ENCODE peak calls at places on chromosomes 5 and 9, in six cellular contexts. T is psoas muscle, U is upper lobe of right lung, B is uterus, Y is kidney, H is GM23248. V is an unnamed sample. For H3K9me3, the result is how much of the 10 kb centered on the place peaks cover.

GRCh38 chr5:10474521-10475075 is 32.9 kb downstream of the ROPN1L start:
- DNase-seq in H (peak), T (no peak), U (no peak), B (no peak), Y (no peak), V (no peak)

GRCh38 chr5:27906911-27907590 is 868.7 kb upstream of the CDH9 start:
- DNase-seq in H (no peak), U (no peak), B (no peak), T (no peak), Y (no peak), V (no peak)

GRCh38 chr5:160363122-160363521 is 7.3 kb downstream of the C1QTNF2 start:
- DNase-seq in T (no peak), Y (no peak), H (peak), B (no peak), U (no peak), V (no peak)

GRCh38 chr5:77280036-77280435 is 69.6 kb downstream of the PDE8B start:
- DNase-seq in T (no peak), U (no peak), H (no peak), Y (no peak), B (no peak), V (no peak)

GRCh38 chr5:14293279-14293678 is 150.1 kb downstream of the TRIO start:
- DNase-seq in T (no peak), U (no peak), Y (no peak), B (no peak), H (no peak), V (no peak)

GRCh38 chr5:160619381-160619780 is 197.7 kb downstream of the PTTG1 start:
- DNase-seq in Y (no peak), U (no peak), H (no peak), T (no peak), B (no peak), V (no peak)

GRCh38 chr5:14676320-14676719 is 11.8 kb downstream of the OTULIN start:
- DNase-seq in U (no peak), Y (no peak), T (no peak), H (peak), B (no peak), V (no peak)

GRCh38 chr5:95730730-95731570 is at the start of gene RHOBTB3:
- DNase-seq in U (peak), T (peak), Y (peak), H (peak), B (peak), V (peak)

GRCh38 chr9:117722108-117722761 is 18.0 kb downstream of the TLR4 start:
- DNase-seq in B (no peak), Y (no peak), U (no peak), T (no peak), H (no peak), V (no peak)

GRCh38 chr9:7094052-7094451 is 336.3 kb downstream of the KDM4C start:
- DNase-seq in Y (no peak), U (no peak), H (peak), T (no peak), B (no peak), V (peak)

GRCh38 chr5:52948418-52949076 is 40.6 kb upstream of the ITGA2 start:
- DNase-seq in Y (no peak), U (no peak), B (peak), T (peak), H (peak), V (peak)

GRCh38 chr5:36611520-36612274 is 5.3 kb downstream of the SLC1A3 start:
- DNase-seq in B (no peak), T (no peak), H (no peak), U (no peak), Y (no peak), V (no peak)

GRCh38 chr9:28688172-28688571 is 1114.9 kb upstream of the C9orf72 start:
- DNase-seq in H (no peak), U (no peak), Y (no peak), B (no peak), T (no peak), V (no peak)

GRCh38 chr9:89532478-89532877 is 34.6 kb upstream of the SEMA4D start:
- DNase-seq in U (no peak), H (no peak), T (no peak), Y (no peak), B (no peak), V (no peak)

GRCh38 chr9:93670208-93671029 is 94.0 kb downstream of the PHF2 start:
- DNase-seq in H (peak), Y (peak), U (peak), T (peak), B (peak), V (peak)

GRCh38 chr9:77417570-77417969 is 230.6 kb downstream of the GNA14 start:
- DNase-seq in H (peak), U (no peak), Y (no peak), T (no peak), B (no peak), V (no peak)

GRCh38 chr5:177442066-177442836 is 4.4 kb upstream of the PRR7 start:
- DNase-seq in Y (no peak), B (no peak), H (no peak), T (no peak), U (peak), V (no peak)

DNA sequence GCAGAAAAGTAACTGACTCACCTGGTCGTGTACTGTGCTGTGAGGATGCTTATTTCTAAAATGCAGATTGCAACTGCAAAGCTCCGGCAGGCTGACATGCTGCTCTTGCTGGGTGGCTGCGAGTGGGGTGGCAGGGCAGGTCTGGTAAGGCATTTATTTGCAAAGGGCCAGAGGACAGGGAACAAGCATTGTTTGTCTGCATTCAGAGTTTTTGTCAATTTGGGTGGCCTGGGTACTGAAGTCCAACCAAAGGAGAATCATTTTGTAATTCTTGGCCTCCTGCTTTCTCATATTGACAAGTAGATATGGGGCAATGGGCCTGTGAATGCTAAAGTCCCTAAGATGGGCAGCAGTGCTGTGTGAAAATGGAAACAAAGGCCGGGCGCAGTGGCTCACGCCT is at the start of gene C9:
- DNase-seq in U (no peak), H (no peak), B (no peak), Y (no peak), T (no peak), V (no peak)
- H3K9me3 ChIP-seq in U (under half), H (under half), B (under half), Y (under half), T (under half), V (under half)

GRCh38 chr5:17978954-17979353 is 344.7 kb downstream of the TAF11L14 start:
- DNase-seq in T (no peak), U (no peak), H (no peak), Y (no peak), B (no peak), V (no peak)
- H3K9me3 ChIP-seq in T (under half), U (under half), H (under half), Y (under half), B (under half), V (under half)

DNA sequence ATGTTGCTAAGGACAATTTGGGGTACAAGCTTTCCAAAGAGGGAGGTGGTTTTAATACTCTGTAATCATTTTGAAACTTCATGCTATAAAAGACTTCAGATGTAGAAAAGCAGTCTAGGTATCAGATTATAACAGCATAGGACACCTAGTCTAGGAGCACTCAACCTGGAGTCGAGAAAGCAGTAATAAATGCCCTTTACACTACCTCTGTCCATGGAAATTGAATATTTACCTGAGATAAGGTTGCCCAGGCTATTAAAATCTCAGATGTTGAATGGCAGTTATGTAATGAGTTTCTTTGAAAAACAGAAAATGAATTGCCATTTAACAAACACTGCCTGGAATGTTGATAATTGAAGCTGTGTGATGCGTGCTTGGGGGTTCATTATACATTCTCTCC is 561.8 kb upstream of the DMAC1 start:
- DNase-seq in B (no peak), U (no peak), Y (no peak), H (no peak), T (no peak), V (no peak)
- H3K9me3 ChIP-seq in B (under half), U (under half), Y (under half), H (under half), T (under half), V (under half)

GRCh38 chr9:69158471-69158870 is 15.6 kb upstream of the TJP2 start:
- DNase-seq in T (no peak), B (no peak), U (no peak), Y (no peak), H (no peak), V (no peak)

GRCh38 chr9:69155341-69156030 is 18.6 kb upstream of the TJP2 start:
- DNase-seq in U (no peak), H (no peak), Y (no peak), B (no peak), T (no peak), V (no peak)

GRCh38 chr9:69153707-69154521 is 20.2 kb upstream of the TJP2 start:
- DNase-seq in B (no peak), U (no peak), H (no peak), Y (no peak), T (no peak), V (no peak)

DNA sequence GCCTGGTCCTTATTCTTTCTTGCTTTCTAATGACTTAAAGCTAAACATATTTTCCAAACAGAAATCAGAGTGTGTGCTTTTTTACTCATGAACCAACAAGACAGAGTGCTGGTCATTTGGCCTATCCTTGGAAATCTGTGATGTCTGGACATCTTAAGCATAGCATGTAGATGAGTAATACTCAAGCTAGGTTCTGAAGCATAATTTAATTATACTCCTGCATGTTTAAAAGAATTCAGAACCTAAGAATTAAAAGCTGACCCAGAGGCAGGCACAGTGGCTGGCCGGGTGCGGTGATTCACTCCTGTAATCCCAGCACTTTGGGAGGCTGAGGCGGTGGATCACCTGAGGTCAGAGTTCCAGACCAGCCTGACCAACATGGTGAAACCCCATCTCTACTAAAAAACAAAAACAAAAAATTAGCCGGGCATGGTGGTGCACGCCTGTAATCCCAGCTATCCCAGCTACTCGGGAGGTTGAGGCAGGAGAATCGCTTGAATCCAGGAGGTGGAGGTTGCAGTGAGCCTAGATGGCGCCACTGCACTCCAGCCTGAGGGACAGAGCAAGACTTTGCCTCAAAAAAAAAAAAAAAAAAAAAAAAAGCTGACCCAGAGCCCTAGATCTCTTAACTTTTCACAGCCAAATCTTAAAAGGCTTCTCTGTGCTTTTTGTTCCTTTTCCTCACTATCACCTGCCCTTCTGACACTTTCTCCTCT is 16.2 kb upstream of the TJP2 start:
- DNase-seq in T (no peak), H (peak), B (no peak), Y (no peak), U (no peak), V (no peak)
- H3K9me3 ChIP-seq in T (under half), H (under half), B (under half), Y (under half), U (under half), V (under half)

GRCh38 chr5:45623855-45624254 is 72.3 kb downstream of the HCN1 start:
- DNase-seq in B (no peak), T (no peak), H (no peak), Y (no peak), U (no peak), V (no peak)

GRCh38 chr5:45627076-45627656 is 69.0 kb downstream of the HCN1 start:
- DNase-seq in T (no peak), U (no peak), H (no peak), Y (no peak), B (no peak), V (no peak)

GRCh38 chr5:45622365-45622764 is 73.8 kb downstream of the HCN1 start:
- DNase-seq in H (no peak), B (no peak), U (no peak), Y (no peak), T (no peak), V (no peak)
- H3K9me3 ChIP-seq in H (under half), B (under half), U (under half), Y (under half), T (under half), V (under half)

DNA sequence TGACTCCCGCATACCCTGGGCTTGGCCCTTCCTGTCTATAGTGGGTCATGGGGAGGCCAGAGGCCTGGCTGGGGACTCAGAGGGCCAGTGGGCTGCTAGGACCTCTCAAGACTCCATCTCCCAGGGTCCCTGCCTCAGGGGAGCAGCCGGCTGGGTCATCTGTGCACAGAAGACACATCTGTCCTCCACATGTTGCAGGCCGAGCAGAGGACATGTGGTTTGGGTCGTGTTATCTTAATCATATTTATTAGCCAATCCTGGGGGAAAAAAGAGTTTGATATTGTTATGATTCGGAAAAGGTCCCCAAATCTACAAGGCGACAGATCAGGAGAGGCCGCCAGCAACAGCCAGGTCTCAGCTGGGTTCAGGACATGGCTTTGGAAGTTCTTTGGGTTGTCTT is 14.4 kb downstream of the LMX1B start:
- DNase-seq in U (no peak), Y (no peak), B (no peak), H (no peak), T (no peak), V (no peak)
- H3K9me3 ChIP-seq in U (under half), Y (under half), B (under half), H (under half), T (under half), V (under half)

DNA sequence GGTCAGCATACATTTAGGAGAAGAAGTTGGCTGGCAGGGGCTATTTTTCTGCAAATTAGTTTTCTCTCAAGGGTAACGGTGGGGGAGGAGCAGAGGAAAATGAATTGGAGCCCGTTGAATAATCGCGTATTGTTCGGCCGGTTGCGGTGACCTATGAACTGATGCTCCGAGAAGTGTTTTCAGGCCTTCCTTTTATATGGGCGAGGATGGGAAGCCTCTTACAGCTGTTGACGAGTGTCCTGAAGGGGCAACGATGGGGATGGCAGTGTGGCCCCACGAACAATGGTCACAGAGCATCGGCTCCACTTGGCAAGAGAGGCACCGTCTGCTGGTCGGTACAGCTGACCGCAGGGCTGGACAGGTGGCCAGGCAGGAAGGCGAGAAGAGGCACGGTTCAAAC is 400.7 kb downstream of the ZSWIM6 start:
- DNase-seq in T (no peak), H (no peak), U (no peak), B (no peak), Y (no peak), V (no peak)
- H3K9me3 ChIP-seq in T (under half), H (under half), U (under half), B (under half), Y (under half), V (under half)

DNA sequence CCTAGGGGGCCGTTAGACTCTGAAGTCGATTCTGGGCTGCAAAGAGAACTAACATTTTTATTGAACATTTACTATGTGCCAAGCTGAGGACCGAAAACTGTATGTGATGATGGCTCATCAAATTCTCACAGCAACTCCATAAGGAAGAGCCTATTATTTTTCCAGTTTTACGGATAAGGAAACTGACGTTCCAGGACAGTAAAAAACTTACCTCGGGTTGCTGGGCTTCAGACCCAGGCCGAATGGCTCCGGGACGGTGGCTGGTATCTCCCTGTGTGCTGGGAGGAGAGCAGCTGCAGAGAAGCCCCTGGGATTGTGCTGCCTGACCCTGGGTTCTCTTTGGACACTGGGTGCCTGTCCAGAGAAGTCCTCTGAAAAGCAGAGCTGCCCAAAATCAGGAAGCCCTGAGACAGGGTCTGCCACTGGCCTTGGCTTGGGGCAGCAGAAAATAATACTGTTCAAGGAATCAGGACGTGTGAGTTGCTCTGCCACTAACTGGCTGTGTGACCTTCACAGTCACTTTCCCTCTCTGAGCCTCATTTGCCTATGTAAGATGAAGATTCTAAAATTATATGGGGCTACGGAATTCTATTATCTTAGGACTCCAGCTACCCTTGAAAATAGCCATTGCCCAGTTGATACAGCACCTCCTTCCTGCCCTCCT is 116.3 kb upstream of the CPEB4 start:
- DNase-seq in U (no peak), H (no peak), Y (no peak), T (no peak), B (no peak), V (no peak)
- H3K9me3 ChIP-seq in U (under half), H (under half), Y (under half), T (under half), B (under half), V (under half)

DNA sequence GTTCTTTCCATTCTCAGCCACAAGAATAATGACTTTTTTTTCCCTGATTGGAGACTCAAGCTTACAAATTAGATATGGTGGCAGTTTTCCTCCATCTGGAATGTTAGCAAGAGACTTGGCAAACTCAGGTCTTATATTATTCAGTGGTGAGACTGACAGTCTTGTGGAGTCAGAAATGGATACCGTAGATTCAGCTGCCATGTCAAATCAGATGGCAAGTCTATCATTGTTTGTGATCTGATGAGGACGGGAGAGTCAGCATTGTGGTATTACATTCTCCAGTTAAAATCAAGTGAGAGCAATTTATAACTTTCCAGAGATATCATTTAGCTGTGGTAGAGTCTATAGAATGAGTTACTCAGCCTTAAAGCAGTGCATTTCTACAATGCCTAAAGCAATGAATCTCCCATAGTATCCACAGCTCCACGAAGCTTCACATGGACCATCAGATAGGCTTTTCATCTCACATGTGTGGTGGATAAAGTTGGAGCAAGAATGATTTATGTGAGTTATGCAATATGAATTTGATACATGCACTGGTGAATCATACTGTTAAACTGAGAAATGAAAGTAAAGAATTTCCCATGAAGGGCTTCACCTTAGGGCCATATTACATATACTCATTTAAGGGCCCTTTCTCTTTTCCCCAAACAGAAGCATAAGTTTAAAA is 430.6 kb downstream of the ZNF608 start:
- DNase-seq in T (no peak), B (no peak), Y (no peak), U (no peak), H (peak), V (no peak)
- H3K9me3 ChIP-seq in T (under half), B (under half), Y (under half), U (under half), H (under half), V (under half)